ENCODE peak calls at places on chromosome 19, in seven cellular contexts. M is fibroblast of mammary gland, U is left ventricle myocardium inferior, C is astrocyte of the spinal cord, B is tibial artery, D is heart left ventricle, K is H1. Q is an unnamed sample.

GRCh38 chr19:41222240-41222639 is 3.2 kb downstream of the AXL start:
- DNase-seq in M (no peak), U (no peak), C (no peak), B (no peak), D (no peak), K (no peak), Q (no peak)

GRCh38 chr19:16325671-16326400 is 1.2 kb downstream of the KLF2 start:
- DNase-seq in M (no peak), U (no peak), C (no peak), B (no peak), D (peak), K (no peak), Q (peak)

GRCh38 chr19:35689836-35690235 is 14.5 kb upstream of the ZBTB32 start:
- DNase-seq in M (no peak), U (no peak), C (no peak), B (no peak), D (no peak), K (no peak), Q (no peak)

GRCh38 chr19:19213822-19214558 is 2.2 kb downstream of the NCAN start:
- DNase-seq in M (no peak), U (no peak), C (no peak), B (no peak), D (no peak), K (no peak), Q (no peak)

GRCh38 chr19:34269968-34270621 is 15.7 kb downstream of the GARRE1 start:
- DNase-seq in M (peak), U (peak), C (peak), B (peak), D (peak), K (no peak), Q (peak)

GRCh38 chr19:29810504-29810871 is 1.3 kb upstream of the CCNE1 start:
- DNase-seq in M (peak), U (no peak), C (no peak), B (no peak), D (peak), K (no peak), Q (no peak)

GRCh38 chr19:16235811-16236710 is 38.4 kb downstream of the AP1M1 start:
- DNase-seq in M (no peak), U (no peak), C (no peak), B (no peak), D (no peak), K (no peak), Q (no peak)

GRCh38 chr19:16338470-16339360 is 14.1 kb downstream of the KLF2 start:
- DNase-seq in M (peak), U (no peak), C (peak), B (peak), D (peak), K (no peak), Q (peak)

GRCh38 chr19:10390652-10391286 is 10.4 kb upstream of the TYK2 start:
- DNase-seq in M (peak), U (peak), C (peak), B (peak), D (peak), K (no peak), Q (peak)

GRCh38 chr19:39124136-39124764 is 1.3 kb upstream of the PAK4 start:
- DNase-seq in M (no peak), U (no peak), C (no peak), B (no peak), D (no peak), K (no peak), Q (no peak)

GRCh38 chr19:29873024-29873800 is 61.4 kb downstream of the CCNE1 start:
- DNase-seq in M (no peak), U (peak), C (no peak), B (no peak), D (no peak), K (no peak), Q (peak)

GRCh38 chr19:42028304-42029216 is 34.5 kb upstream of the ATP1A3 start:
- DNase-seq in M (no peak), U (no peak), C (no peak), B (no peak), D (peak), K (peak), Q (no peak)

GRCh38 chr19:10043286-10043927 is 30.1 kb downstream of the RDH8 start:
- DNase-seq in M (peak), U (no peak), C (peak), B (no peak), D (no peak), K (no peak), Q (peak)

GRCh38 chr19:5225486-5226345 is 114.9 kb downstream of the PTPRS start:
- DNase-seq in M (no peak), U (no peak), C (no peak), B (no peak), D (no peak), K (no peak), Q (no peak)

GRCh38 chr19:32189956-32190706 is 155.3 kb upstream of the ZNF507 start:
- DNase-seq in M (no peak), U (no peak), C (no peak), B (no peak), D (no peak), K (no peak), Q (no peak)

GRCh38 chr19:7366701-7367420 is 18.1 kb downstream of the ARHGEF18 start:
- DNase-seq in M (peak), U (no peak), C (peak), B (no peak), D (no peak), K (no peak), Q (peak)

GRCh38 chr19:56304243-56304642 is 10.4 kb downstream of the ZSCAN5A start:
- DNase-seq in M (no peak), U (no peak), C (no peak), B (no peak), D (no peak), K (no peak), Q (no peak)
- TF ChIP-seq CTCF in M (no peak), U (no peak), C (no peak), B (no peak), D (no peak), K (no peak), Q (no peak)

GRCh38 chr19:45771331-45771933 is 2.4 kb upstream of the SIX5 start:
- DNase-seq in M (no peak), U (no peak), C (no peak), B (no peak), D (no peak), K (no peak), Q (no peak)
- H3K4me3 ChIP-seq in M (no peak), U (peak), C (no peak), B (no peak), D (no peak), K (peak), Q (no peak)

GRCh38 chr19:11405846-11406643 is 13.1 kb downstream of the RGL3 start:
- DNase-seq in M (peak), U (no peak), C (no peak), B (no peak), D (peak), K (no peak), Q (peak)
- TF ChIP-seq CTCF in M (peak), U (peak), C (peak), B (no peak), D (peak), K (peak), Q (peak)

GRCh38 chr19:15198006-15198356 is 2.8 kb downstream of the NOTCH3 start:
- DNase-seq in M (no peak), U (no peak), C (no peak), B (peak), D (no peak), K (no peak), Q (no peak)

GRCh38 chr19:15200575-15201364 is at the start of gene NOTCH3:
- DNase-seq in M (no peak), U (no peak), C (no peak), B (no peak), D (no peak), K (no peak), Q (no peak)

GRCh38 chr19:15199219-15199651 is 1.6 kb downstream of the NOTCH3 start:
- DNase-seq in M (no peak), U (no peak), C (no peak), B (no peak), D (no peak), K (no peak), Q (no peak)

GRCh38 chr19:15199652-15200574 is 882 bp downstream of the NOTCH3 start:
- DNase-seq in M (no peak), U (no peak), C (no peak), B (peak), D (no peak), K (peak), Q (peak)

DNA sequence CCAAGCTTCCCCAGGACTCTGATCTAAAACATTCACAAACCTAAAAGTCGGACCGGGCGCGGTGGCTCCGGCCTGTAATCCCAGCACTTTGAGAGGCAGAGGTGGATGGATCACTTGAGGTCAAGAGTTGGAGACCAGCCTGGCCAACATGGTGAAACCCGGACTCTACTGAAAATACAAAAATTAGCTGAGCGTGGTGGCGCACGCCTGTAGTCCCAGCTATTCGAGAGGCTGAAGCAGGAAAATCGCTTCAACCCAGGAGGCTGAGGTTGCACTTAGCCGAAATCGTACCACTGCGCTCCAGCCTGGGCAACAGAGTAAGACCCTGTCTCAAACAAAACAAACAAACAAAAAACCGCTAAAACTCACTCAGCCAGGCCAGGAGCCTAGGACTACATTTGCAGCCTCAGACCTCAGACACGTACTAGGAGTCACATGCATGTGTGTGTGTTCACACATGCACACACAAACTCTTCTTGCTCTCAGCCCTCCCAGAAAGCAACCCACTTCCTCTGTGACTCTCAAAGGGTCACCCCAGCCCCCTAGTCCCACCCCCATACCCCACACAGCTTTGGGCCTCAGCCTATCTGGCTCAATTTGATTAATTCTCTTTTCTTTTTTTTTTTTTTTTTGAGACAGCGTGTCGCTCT is 704 bp upstream of the NOTCH3 start:
- DNase-seq in M (no peak), U (no peak), C (no peak), B (no peak), D (no peak), K (no peak), Q (no peak)
- H3K4me3 ChIP-seq in M (no peak), U (peak), C (peak), B (peak), D (no peak), K (peak), Q (peak)

DNA sequence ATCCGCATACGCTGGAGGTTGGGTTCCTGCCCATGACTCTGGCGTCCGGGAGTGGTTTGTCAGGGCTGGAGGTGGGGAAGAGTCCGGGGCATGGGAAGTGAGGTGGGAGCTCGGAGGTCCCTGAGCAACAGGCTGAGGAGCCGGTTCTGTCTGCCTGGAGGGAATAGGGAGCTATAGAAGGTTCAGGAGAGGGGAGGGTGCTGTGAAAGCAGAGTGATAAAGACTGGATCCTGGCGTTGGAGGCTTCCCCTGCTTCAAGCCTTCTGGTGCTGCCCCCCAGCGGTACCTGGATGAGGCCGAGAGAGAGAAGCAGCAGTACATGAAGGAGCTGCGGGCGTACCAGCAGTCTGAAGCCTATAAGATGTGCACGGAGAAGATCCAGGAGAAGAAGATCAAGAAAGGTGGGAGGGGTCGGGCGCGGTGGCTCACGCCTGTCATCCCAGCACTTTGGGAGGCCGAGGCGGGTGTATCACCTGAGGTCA is 2.6 kb downstream of the HMG20B start:
- DNase-seq in M (no peak), U (no peak), C (peak), B (no peak), D (no peak), K (no peak), Q (peak)
- TF ChIP-seq CTCF in M (peak), U (no peak), C (peak), B (no peak), D (no peak), K (peak), Q (peak)

DNA sequence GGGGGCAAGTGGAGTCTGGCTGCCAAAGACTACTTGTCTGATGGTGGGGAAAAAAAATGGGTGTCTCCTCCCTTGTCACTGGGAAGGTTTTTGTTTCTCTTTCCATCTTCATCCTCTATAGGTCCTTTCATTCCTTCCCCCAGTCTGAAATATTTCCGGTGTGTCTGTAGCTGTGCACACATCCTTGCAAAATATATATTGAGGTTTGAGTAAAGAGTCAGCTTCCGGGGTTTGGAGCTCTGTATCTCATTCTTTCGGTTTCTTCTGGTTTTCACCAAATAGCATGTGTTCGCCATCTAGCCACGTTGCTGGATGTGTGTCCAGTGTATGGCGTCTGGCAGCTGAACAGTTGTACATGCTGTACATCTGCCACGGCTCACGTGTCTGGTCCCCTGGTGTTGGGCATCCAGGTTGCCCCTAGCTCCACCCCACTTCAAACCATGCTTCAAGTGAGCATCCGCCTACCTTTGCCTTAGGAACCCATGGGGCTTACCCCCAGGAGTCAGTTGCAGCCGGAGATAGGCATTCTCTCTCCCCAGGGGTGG is 142.2 kb downstream of the SIPA1L3 start:
- DNase-seq in M (peak), U (no peak), C (peak), B (no peak), D (no peak), K (no peak), Q (peak)
- H3K4me3 ChIP-seq in M (no peak), U (no peak), C (no peak), B (no peak), D (peak), K (no peak), Q (no peak)

GRCh38 chr19:21046489-21046888 is 26.0 kb downstream of the ZNF430 start:
- DNase-seq in M (no peak), U (no peak), C (no peak), B (no peak), D (no peak), K (no peak), Q (no peak)
- TF ChIP-seq CTCF in M (no peak), U (no peak), C (no peak), B (no peak), D (no peak), K (no peak), Q (no peak)

DNA sequence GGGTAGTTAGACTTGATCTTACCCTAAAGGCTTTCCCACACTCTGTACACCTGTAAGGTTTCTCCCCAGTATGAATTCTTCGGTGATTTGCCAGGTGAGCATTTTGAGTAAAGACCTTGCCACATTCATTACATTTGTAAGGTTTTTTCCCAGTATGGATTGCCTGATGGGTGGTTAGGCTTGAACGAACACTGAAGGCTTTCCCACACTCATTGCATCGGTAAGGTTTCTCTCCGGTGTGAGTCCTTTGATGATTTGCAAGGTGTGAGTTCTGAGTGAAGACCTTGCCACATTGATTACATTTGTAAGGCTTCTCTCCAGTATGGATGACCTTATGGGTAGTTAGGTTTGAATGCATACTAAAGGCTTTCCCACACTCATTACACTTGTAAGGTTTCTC is 23.7 kb downstream of the ERVV-2 start:
- DNase-seq in M (no peak), U (no peak), C (no peak), B (no peak), D (no peak), K (no peak), Q (no peak)
- H3K4me3 ChIP-seq in M (no peak), U (no peak), C (no peak), B (no peak), D (no peak), K (no peak), Q (no peak)

DNA sequence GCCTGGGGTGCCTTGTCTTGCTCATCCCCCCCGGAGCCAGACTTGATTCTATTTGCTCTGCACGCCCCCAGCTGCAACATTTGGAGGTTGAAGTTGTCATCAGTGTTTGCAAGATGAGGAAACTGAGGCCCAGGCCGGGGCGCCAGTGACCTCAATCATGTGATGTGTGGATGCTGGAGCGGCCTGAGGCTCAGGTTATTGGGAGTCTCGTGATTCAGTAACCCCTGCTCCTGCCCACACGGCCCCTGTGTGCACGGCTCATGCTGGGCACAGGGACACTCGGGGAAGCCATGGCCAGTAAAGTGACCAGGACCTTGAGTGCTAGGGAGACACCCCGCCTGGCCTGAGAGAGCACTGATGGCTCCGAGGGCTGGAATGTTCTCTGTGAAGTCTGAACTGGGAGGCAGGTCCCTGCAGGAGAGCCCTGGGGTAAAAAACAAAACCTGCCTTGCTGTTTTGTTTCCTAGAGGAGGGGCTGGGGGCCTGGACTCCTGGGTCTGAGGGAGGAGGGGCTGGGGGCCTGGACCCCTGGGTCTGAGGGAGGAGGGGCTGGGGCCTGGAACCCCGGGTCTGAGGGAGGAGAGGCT is 1.9 kb downstream of the FGF21 start:
- DNase-seq in M (no peak), U (no peak), C (no peak), B (no peak), D (no peak), K (no peak), Q (no peak)
- TF ChIP-seq CTCF in M (no peak), U (no peak), C (no peak), B (no peak), D (no peak), K (no peak), Q (no peak)

GRCh38 chr19:50696065-50696425 is 23.6 kb downstream of the SHANK1 start:
- DNase-seq in M (no peak), U (no peak), C (no peak), B (no peak), D (no peak), K (no peak), Q (no peak)

GRCh38 chr19:50697414-50698124 is 22.0 kb downstream of the SHANK1 start:
- DNase-seq in M (no peak), U (no peak), C (no peak), B (no peak), D (no peak), K (no peak), Q (no peak)

GRCh38 chr19:50695251-50696064 is 24.1 kb downstream of the SHANK1 start:
- DNase-seq in M (no peak), U (no peak), C (no peak), B (no peak), D (no peak), K (no peak), Q (peak)

GRCh38 chr19:50693064-50693975 is 26.3 kb downstream of the SHANK1 start:
- DNase-seq in M (no peak), U (no peak), C (no peak), B (no peak), D (no peak), K (no peak), Q (no peak)

DNA sequence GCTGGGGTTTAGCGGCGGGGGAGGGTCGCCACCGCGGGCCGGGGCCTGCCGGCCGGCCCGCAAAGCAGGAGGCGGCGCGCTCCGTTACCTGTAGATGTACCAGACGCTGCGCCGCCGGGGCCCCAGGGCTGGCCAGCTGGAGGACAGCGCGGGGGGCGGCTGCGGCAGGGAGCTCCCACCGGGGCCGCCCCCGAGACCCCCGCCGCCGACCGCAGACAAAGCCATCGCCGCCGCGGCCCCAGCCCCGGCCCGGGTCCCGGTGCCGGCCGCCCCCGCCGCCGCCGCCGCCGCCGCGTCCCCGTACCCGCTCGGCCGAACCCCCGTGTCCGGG is 24.8 kb downstream of the SHANK1 start:
- DNase-seq in M (no peak), U (no peak), C (no peak), B (no peak), D (no peak), K (no peak), Q (no peak)
- H3K4me3 ChIP-seq in M (no peak), U (no peak), C (no peak), B (no peak), D (no peak), K (no peak), Q (no peak)